ENCODE peak calls at places on chromosomes 1 and 21, in five cellular contexts. One of them, this sample, is unnamed.

GRCh38 chr1:75211648-75212047 is 77.5 kb downstream of the LHX8 start:
- DNase-seq in NCI-H524: no peak
- DNase-seq in non-pigmented ciliary epithelial cell: no peak
- DNase-seq in fibroblast of the conjunctiva: no peak
- DNase-seq in A673: no peak
- DNase-seq in this sample: no peak

GRCh38 chr1:169601096-169601881 is 15.0 kb upstream of the F5 start:
- DNase-seq in non-pigmented ciliary epithelial cell: peak
- DNase-seq in fibroblast of the conjunctiva: peak
- DNase-seq in NCI-H524: peak
- DNase-seq in A673: peak
- DNase-seq in this sample: no peak

GRCh38 chr1:159790237-159790917 is 9.6 kb downstream of the DUSP23 start:
- DNase-seq in A673: peak
- DNase-seq in fibroblast of the conjunctiva: no peak
- DNase-seq in NCI-H524: peak
- DNase-seq in non-pigmented ciliary epithelial cell: no peak
- DNase-seq in this sample: no peak

GRCh38 chr1:232319106-232319505 is 310.8 kb downstream of the SIPA1L2 start:
- DNase-seq in fibroblast of the conjunctiva: no peak
- DNase-seq in non-pigmented ciliary epithelial cell: no peak
- DNase-seq in A673: no peak
- DNase-seq in NCI-H524: no peak
- DNase-seq in this sample: no peak

GRCh38 chr1:203592156-203592555 is 34.5 kb upstream of the ATP2B4 start:
- DNase-seq in NCI-H524: no peak
- DNase-seq in non-pigmented ciliary epithelial cell: no peak
- DNase-seq in fibroblast of the conjunctiva: no peak
- DNase-seq in A673: peak
- DNase-seq in this sample: no peak

GRCh38 chr1:11839727-11840705 is 7.6 kb downstream of the NPPA start:
- DNase-seq in A673: no peak
- DNase-seq in NCI-H524: no peak
- DNase-seq in non-pigmented ciliary epithelial cell: no peak
- DNase-seq in fibroblast of the conjunctiva: no peak
- DNase-seq in this sample: no peak

GRCh38 chr21:42496839-42497202 is 797 bp upstream of the RSPH1 start:
- DNase-seq in NCI-H524: peak
- DNase-seq in A673: no peak
- DNase-seq in fibroblast of the conjunctiva: no peak
- DNase-seq in non-pigmented ciliary epithelial cell: no peak
- DNase-seq in this sample: no peak

GRCh38 chr1:205543351-205544305 is 39.2 kb downstream of the CDK18 start:
- DNase-seq in NCI-H524: peak
- DNase-seq in non-pigmented ciliary epithelial cell: peak
- DNase-seq in A673: peak
- DNase-seq in fibroblast of the conjunctiva: peak
- DNase-seq in this sample: no peak

GRCh38 chr1:7334475-7335035 is 436.5 kb upstream of the VAMP3 start:
- DNase-seq in fibroblast of the conjunctiva: no peak
- DNase-seq in NCI-H524: peak
- DNase-seq in A673: peak
- DNase-seq in non-pigmented ciliary epithelial cell: no peak
- DNase-seq in this sample: peak

GRCh38 chr1:151255381-151255780 is 847 bp downstream of the PSMD4 start:
- DNase-seq in NCI-H524: no peak
- DNase-seq in A673: no peak
- DNase-seq in non-pigmented ciliary epithelial cell: no peak
- DNase-seq in fibroblast of the conjunctiva: no peak
- DNase-seq in this sample: no peak

GRCh38 chr1:26210471-26210870 is 20.1 kb downstream of the CATSPER4 start:
- DNase-seq in fibroblast of the conjunctiva: no peak
- DNase-seq in NCI-H524: peak
- DNase-seq in non-pigmented ciliary epithelial cell: no peak
- DNase-seq in A673: no peak
- DNase-seq in this sample: no peak

GRCh38 chr1:203462878-203463277 is 12.7 kb upstream of the PRELP start:
- DNase-seq in non-pigmented ciliary epithelial cell: no peak
- DNase-seq in fibroblast of the conjunctiva: peak
- DNase-seq in A673: no peak
- DNase-seq in NCI-H524: no peak
- DNase-seq in this sample: no peak

GRCh38 chr1:109266965-109267364 is 16.0 kb downstream of the PSRC1 start:
- DNase-seq in non-pigmented ciliary epithelial cell: no peak
- DNase-seq in NCI-H524: no peak
- DNase-seq in fibroblast of the conjunctiva: no peak
- DNase-seq in A673: no peak
- DNase-seq in this sample: no peak

GRCh38 chr1:38476111-38476783 is 383.3 kb downstream of the RRAGC start:
- DNase-seq in A673: no peak
- DNase-seq in non-pigmented ciliary epithelial cell: no peak
- DNase-seq in NCI-H524: no peak
- DNase-seq in fibroblast of the conjunctiva: no peak
- DNase-seq in this sample: no peak